ENCODE peak calls at places on chromosomes 7 and 10, in six cellular contexts. One of them, this sample, is unnamed.
A peak's percentile ranks its signal among the peaks of the same experiment; 100 is the strongest.

GRCh38 chr10:10647331-10647730 is 370.3 kb upstream of the CELF2 start:
- DNase-seq in SJSA1: no peak
- DNase-seq in ELF-1: no peak
- DNase-seq in fibroblast of the conjunctiva: no peak
- DNase-seq in T47D: no peak
- DNase-seq in glutamatergic neuron: no peak
- DNase-seq in this sample: no peak

GRCh38 chr7:131231381-131232220 is 96.1 kb upstream of the MKLN1 start:
- DNase-seq in SJSA1: no peak
- DNase-seq in ELF-1: no peak
- DNase-seq in fibroblast of the conjunctiva: peak; percentile 53
- DNase-seq in T47D: no peak
- DNase-seq in glutamatergic neuron: no peak
- DNase-seq in this sample: peak; percentile 76

GRCh38 chr10:86349474-86349873 is 17.1 kb downstream of the GRID1 start:
- DNase-seq in SJSA1: no peak
- DNase-seq in ELF-1: peak; percentile 74
- DNase-seq in fibroblast of the conjunctiva: no peak
- DNase-seq in T47D: no peak
- DNase-seq in glutamatergic neuron: peak; percentile 59
- DNase-seq in this sample: no peak

GRCh38 chr10:32940321-32941264 is 17.4 kb downstream of the ITGB1 start:
- DNase-seq in SJSA1: no peak
- DNase-seq in ELF-1: no peak
- DNase-seq in fibroblast of the conjunctiva: no peak
- DNase-seq in T47D: no peak
- DNase-seq in glutamatergic neuron: no peak
- DNase-seq in this sample: no peak

GRCh38 chr7:134720091-134720935 is 59.1 kb upstream of the CALD1 start:
- DNase-seq in SJSA1: peak; percentile 82
- DNase-seq in ELF-1: no peak
- DNase-seq in fibroblast of the conjunctiva: no peak
- DNase-seq in T47D: no peak
- DNase-seq in glutamatergic neuron: no peak
- DNase-seq in this sample: no peak

GRCh38 chr7:4797858-4798705 is 22.7 kb downstream of the AP5Z1 start:
- DNase-seq in SJSA1: peak; percentile 42
- DNase-seq in ELF-1: peak; percentile 91
- DNase-seq in fibroblast of the conjunctiva: no peak
- DNase-seq in T47D: peak; percentile 66
- DNase-seq in glutamatergic neuron: peak; percentile 84
- DNase-seq in this sample: peak; percentile 41

GRCh38 chr7:12403287-12404181 is at the start of gene VWDE:
- DNase-seq in SJSA1: no peak
- DNase-seq in ELF-1: peak; percentile 90
- DNase-seq in fibroblast of the conjunctiva: no peak
- DNase-seq in T47D: peak; percentile 56
- DNase-seq in glutamatergic neuron: peak; percentile 67
- DNase-seq in this sample: peak; percentile 24

GRCh38 chr10:56823849-56824248 is 462.8 kb upstream of the ZWINT start:
- DNase-seq in SJSA1: no peak
- DNase-seq in ELF-1: peak; percentile 5
- DNase-seq in fibroblast of the conjunctiva: no peak
- DNase-seq in T47D: peak; percentile 66
- DNase-seq in glutamatergic neuron: no peak
- DNase-seq in this sample: no peak

GRCh38 chr10:79075418-79075817 is 6.7 kb downstream of the ZMIZ1 start:
- DNase-seq in SJSA1: no peak
- DNase-seq in ELF-1: no peak
- DNase-seq in fibroblast of the conjunctiva: no peak
- DNase-seq in T47D: no peak
- DNase-seq in glutamatergic neuron: no peak
- DNase-seq in this sample: no peak

GRCh38 chr10:76007206-76007605 is 575.8 kb downstream of the LRMDA start:
- DNase-seq in SJSA1: no peak
- DNase-seq in ELF-1: no peak
- DNase-seq in fibroblast of the conjunctiva: no peak
- DNase-seq in T47D: no peak
- DNase-seq in glutamatergic neuron: no peak
- DNase-seq in this sample: no peak